ENCODE peak calls at places on chromosomes 1 and 21, in nine cellular contexts. One of them, this sample, is unnamed.

GRCh38 chr1:201169971-201170532 is 15.8 kb upstream of the TMEM9 start:
- DNase-seq in GM23248: no peak
- DNase-seq in kidney: no peak
- DNase-seq in small intestine: peak; percentile 42
- DNase-seq in left ventricle myocardium inferior: no peak
- DNase-seq in right lobe of liver: no peak
- DNase-seq in BE2C: no peak
- DNase-seq in aorta: no peak
- DNase-seq in endodermal cell: no peak
- DNase-seq in this sample: no peak

GRCh38 chr1:1164701-1165451 is 8.8 kb upstream of the TTLL10 start:
- DNase-seq in GM23248: peak; percentile 34
- DNase-seq in kidney: peak; percentile 95
- DNase-seq in small intestine: peak; percentile 82
- DNase-seq in left ventricle myocardium inferior: no peak
- DNase-seq in right lobe of liver: no peak
- DNase-seq in BE2C: no peak
- DNase-seq in aorta: no peak
- DNase-seq in endodermal cell: peak; percentile 87
- DNase-seq in this sample: no peak

GRCh38 chr1:33435096-33435820 is 4.4 kb upstream of the PHC2 start:
- DNase-seq in GM23248: peak; percentile 89
- DNase-seq in kidney: no peak
- DNase-seq in small intestine: no peak
- DNase-seq in left ventricle myocardium inferior: no peak
- DNase-seq in right lobe of liver: no peak
- DNase-seq in BE2C: no peak
- DNase-seq in aorta: no peak
- DNase-seq in endodermal cell: no peak
- DNase-seq in this sample: no peak

GRCh38 chr1:36285450-36286101 is 20.6 kb upstream of the SH3D21 start:
- DNase-seq in GM23248: peak; percentile 92
- DNase-seq in kidney: no peak
- DNase-seq in small intestine: peak; percentile 82
- DNase-seq in left ventricle myocardium inferior: no peak
- DNase-seq in right lobe of liver: no peak
- DNase-seq in BE2C: peak; percentile 57
- DNase-seq in aorta: no peak
- DNase-seq in endodermal cell: peak; percentile 73
- DNase-seq in this sample: peak; percentile 26

GRCh38 chr1:47196622-47197021 is 6.8 kb upstream of the PDZK1IP1 start:
- DNase-seq in GM23248: no peak
- DNase-seq in kidney: no peak
- DNase-seq in small intestine: no peak
- DNase-seq in left ventricle myocardium inferior: no peak
- DNase-seq in right lobe of liver: no peak
- DNase-seq in BE2C: no peak
- DNase-seq in aorta: peak; percentile 71
- DNase-seq in endodermal cell: peak; percentile 71
- DNase-seq in this sample: no peak

GRCh38 chr1:14055442-14056225 is 355.6 kb downstream of the PRDM2 start:
- DNase-seq in GM23248: peak; percentile 35
- DNase-seq in kidney: no peak
- DNase-seq in small intestine: peak; percentile 66
- DNase-seq in left ventricle myocardium inferior: no peak
- DNase-seq in right lobe of liver: no peak
- DNase-seq in BE2C: no peak
- DNase-seq in aorta: no peak
- DNase-seq in endodermal cell: no peak
- DNase-seq in this sample: no peak

GRCh38 chr1:59225594-59225993 is 71.3 kb upstream of the FGGY start:
- DNase-seq in GM23248: no peak
- DNase-seq in kidney: no peak
- DNase-seq in small intestine: no peak
- DNase-seq in left ventricle myocardium inferior: no peak
- DNase-seq in right lobe of liver: no peak
- DNase-seq in BE2C: no peak
- DNase-seq in aorta: no peak
- DNase-seq in endodermal cell: no peak
- DNase-seq in this sample: no peak

GRCh38 chr1:20339811-20340457 is 49.3 kb downstream of the VWA5B1 start:
- DNase-seq in GM23248: peak; percentile 23
- DNase-seq in kidney: peak; percentile 26
- DNase-seq in small intestine: no peak
- DNase-seq in left ventricle myocardium inferior: no peak
- DNase-seq in right lobe of liver: no peak
- DNase-seq in BE2C: peak; percentile 15
- DNase-seq in aorta: peak; percentile 32
- DNase-seq in endodermal cell: peak; percentile 65
- DNase-seq in this sample: no peak

GRCh38 chr21:20739421-20739820 is 258.8 kb upstream of the NCAM2 start:
- DNase-seq in GM23248: no peak
- DNase-seq in kidney: no peak
- DNase-seq in small intestine: no peak
- DNase-seq in left ventricle myocardium inferior: no peak
- DNase-seq in right lobe of liver: no peak
- DNase-seq in BE2C: peak; percentile 30
- DNase-seq in aorta: no peak
- DNase-seq in endodermal cell: peak; percentile 75
- DNase-seq in this sample: no peak

GRCh38 chr1:35594005-35594760 is 21.1 kb downstream of the TFAP2E start:
- DNase-seq in GM23248: no peak
- DNase-seq in kidney: no peak
- DNase-seq in small intestine: no peak
- DNase-seq in left ventricle myocardium inferior: no peak
- DNase-seq in right lobe of liver: no peak
- DNase-seq in BE2C: no peak
- DNase-seq in aorta: peak; percentile 62
- DNase-seq in endodermal cell: no peak
- DNase-seq in this sample: no peak

GRCh38 chr21:27061783-27062182 is 94.9 kb upstream of the ADAMTS5 start:
- DNase-seq in GM23248: no peak
- DNase-seq in kidney: no peak
- DNase-seq in small intestine: no peak
- DNase-seq in left ventricle myocardium inferior: no peak
- DNase-seq in right lobe of liver: no peak
- DNase-seq in BE2C: no peak
- DNase-seq in aorta: no peak
- DNase-seq in endodermal cell: no peak
- DNase-seq in this sample: no peak

GRCh38 chr1:108107658-108108057 is 92.5 kb downstream of the SLC25A24 start:
- DNase-seq in GM23248: peak; percentile 88
- DNase-seq in kidney: no peak
- DNase-seq in small intestine: no peak
- DNase-seq in left ventricle myocardium inferior: no peak
- DNase-seq in right lobe of liver: no peak
- DNase-seq in BE2C: no peak
- DNase-seq in aorta: no peak
- DNase-seq in endodermal cell: no peak
- DNase-seq in this sample: no peak

GRCh38 chr1:19044975-19045831 is 88.7 kb upstream of the IFFO2 start:
- DNase-seq in GM23248: peak; percentile 41
- DNase-seq in kidney: peak; percentile 68
- DNase-seq in small intestine: no peak
- DNase-seq in left ventricle myocardium inferior: no peak
- DNase-seq in right lobe of liver: peak; percentile 48
- DNase-seq in BE2C: no peak
- DNase-seq in aorta: peak; percentile 81
- DNase-seq in endodermal cell: peak; percentile 39
- DNase-seq in this sample: no peak

DNA sequence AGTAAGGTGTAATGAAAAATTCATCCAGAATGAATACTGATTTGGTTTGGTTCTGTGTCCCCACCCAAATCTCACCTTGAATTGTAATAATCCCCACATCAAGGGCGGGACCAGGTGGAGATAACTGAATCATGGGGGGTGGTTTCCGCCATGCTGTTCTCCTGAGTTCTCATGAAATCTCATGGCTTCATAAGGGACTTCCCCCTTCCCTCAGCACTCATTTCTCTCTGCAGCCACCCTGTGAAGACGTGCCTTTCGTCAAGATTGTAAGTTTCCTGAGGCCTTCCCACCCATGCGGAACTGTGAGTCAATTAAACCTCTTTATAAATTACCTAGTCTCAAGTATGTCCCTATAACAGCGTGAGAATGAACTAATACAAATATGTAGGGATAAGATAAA is 5.5 kb upstream of the SYNJ1 start:
- DNase-seq in GM23248: no peak
- DNase-seq in kidney: no peak
- DNase-seq in small intestine: no peak
- DNase-seq in left ventricle myocardium inferior: no peak
- DNase-seq in right lobe of liver: no peak
- DNase-seq in BE2C: no peak
- DNase-seq in aorta: no peak
- DNase-seq in endodermal cell: no peak
- DNase-seq in this sample: no peak
- H3K36me3 ChIP-seq in GM23248: peaks cover 19% of the 10 kb centered on the region
- H3K36me3 ChIP-seq in kidney: peaks cover 13% of the 10 kb centered on the region
- H3K36me3 ChIP-seq in small intestine: peaks cover 2% of the 10 kb centered on the region
- H3K36me3 ChIP-seq in left ventricle myocardium inferior: peaks cover 46% of the 10 kb centered on the region
- H3K36me3 ChIP-seq in right lobe of liver: peaks cover 33% of the 10 kb centered on the region
- H3K36me3 ChIP-seq in BE2C: peaks cover 56% of the 10 kb centered on the region
- H3K36me3 ChIP-seq in aorta: no peaks in the 10 kb centered on the region
- H3K36me3 ChIP-seq in endodermal cell: peaks cover 54% of the 10 kb centered on the region
- H3K36me3 ChIP-seq in this sample: no peaks in the 10 kb centered on the region

DNA sequence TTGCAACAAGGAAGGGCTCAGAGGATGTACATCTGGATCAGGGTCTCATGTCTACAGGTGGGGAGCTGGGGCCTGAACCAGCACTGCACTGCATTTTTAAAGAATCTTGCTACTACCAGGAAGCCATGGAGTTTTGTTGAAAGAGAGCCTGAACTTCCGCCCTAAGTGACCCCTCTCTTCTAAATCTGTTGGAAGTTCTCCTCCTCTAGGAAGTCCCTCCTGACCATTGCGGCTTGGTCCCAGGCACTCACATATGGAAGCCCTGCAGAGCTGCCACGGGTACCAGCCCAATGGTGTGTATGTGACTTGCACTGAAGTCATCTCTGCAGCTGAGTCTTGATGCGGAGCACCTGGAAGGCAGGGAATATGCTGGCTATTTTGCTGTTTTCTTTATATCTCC is 192.0 kb upstream of the GALNT2 start:
- DNase-seq in GM23248: no peak
- DNase-seq in kidney: no peak
- DNase-seq in small intestine: no peak
- DNase-seq in left ventricle myocardium inferior: no peak
- DNase-seq in right lobe of liver: no peak
- DNase-seq in BE2C: no peak
- DNase-seq in aorta: no peak
- DNase-seq in endodermal cell: no peak
- DNase-seq in this sample: no peak
- H3K4me1 ChIP-seq in GM23248: no peaks in the 10 kb centered on the region
- H3K4me1 ChIP-seq in kidney: no peaks in the 10 kb centered on the region
- H3K4me1 ChIP-seq in small intestine: no peaks in the 10 kb centered on the region
- H3K4me1 ChIP-seq in left ventricle myocardium inferior: peaks cover 13% of the 10 kb centered on the region
- H3K4me1 ChIP-seq in right lobe of liver: no peaks in the 10 kb centered on the region
- H3K4me1 ChIP-seq in BE2C: no peaks in the 10 kb centered on the region
- H3K4me1 ChIP-seq in aorta: peaks cover 3% of the 10 kb centered on the region
- H3K4me1 ChIP-seq in endodermal cell: no peaks in the 10 kb centered on the region
- H3K4me1 ChIP-seq in this sample: no peaks in the 10 kb centered on the region

GRCh38 chr21:40136571-40136970 is 269.3 kb downstream of the PCP4 start:
- DNase-seq in GM23248: no peak
- DNase-seq in kidney: no peak
- DNase-seq in small intestine: no peak
- DNase-seq in left ventricle myocardium inferior: no peak
- DNase-seq in right lobe of liver: no peak
- DNase-seq in BE2C: no peak
- DNase-seq in aorta: no peak
- DNase-seq in endodermal cell: no peak
- DNase-seq in this sample: no peak

GRCh38 chr21:40130476-40130875 is 263.2 kb downstream of the PCP4 start:
- DNase-seq in GM23248: no peak
- DNase-seq in kidney: no peak
- DNase-seq in small intestine: no peak
- DNase-seq in left ventricle myocardium inferior: no peak
- DNase-seq in right lobe of liver: no peak
- DNase-seq in BE2C: no peak
- DNase-seq in aorta: no peak
- DNase-seq in endodermal cell: no peak
- DNase-seq in this sample: no peak

GRCh38 chr21:40139636-40140035 is 272.4 kb downstream of the PCP4 start:
- DNase-seq in GM23248: no peak
- DNase-seq in kidney: no peak
- DNase-seq in small intestine: no peak
- DNase-seq in left ventricle myocardium inferior: no peak
- DNase-seq in right lobe of liver: no peak
- DNase-seq in BE2C: no peak
- DNase-seq in aorta: no peak
- DNase-seq in endodermal cell: no peak
- DNase-seq in this sample: no peak

GRCh38 chr21:40129809-40130208 is 262.6 kb downstream of the PCP4 start:
- DNase-seq in GM23248: no peak
- DNase-seq in kidney: no peak
- DNase-seq in small intestine: peak; percentile 12
- DNase-seq in left ventricle myocardium inferior: no peak
- DNase-seq in right lobe of liver: no peak
- DNase-seq in BE2C: no peak
- DNase-seq in aorta: no peak
- DNase-seq in endodermal cell: no peak
- DNase-seq in this sample: no peak

DNA sequence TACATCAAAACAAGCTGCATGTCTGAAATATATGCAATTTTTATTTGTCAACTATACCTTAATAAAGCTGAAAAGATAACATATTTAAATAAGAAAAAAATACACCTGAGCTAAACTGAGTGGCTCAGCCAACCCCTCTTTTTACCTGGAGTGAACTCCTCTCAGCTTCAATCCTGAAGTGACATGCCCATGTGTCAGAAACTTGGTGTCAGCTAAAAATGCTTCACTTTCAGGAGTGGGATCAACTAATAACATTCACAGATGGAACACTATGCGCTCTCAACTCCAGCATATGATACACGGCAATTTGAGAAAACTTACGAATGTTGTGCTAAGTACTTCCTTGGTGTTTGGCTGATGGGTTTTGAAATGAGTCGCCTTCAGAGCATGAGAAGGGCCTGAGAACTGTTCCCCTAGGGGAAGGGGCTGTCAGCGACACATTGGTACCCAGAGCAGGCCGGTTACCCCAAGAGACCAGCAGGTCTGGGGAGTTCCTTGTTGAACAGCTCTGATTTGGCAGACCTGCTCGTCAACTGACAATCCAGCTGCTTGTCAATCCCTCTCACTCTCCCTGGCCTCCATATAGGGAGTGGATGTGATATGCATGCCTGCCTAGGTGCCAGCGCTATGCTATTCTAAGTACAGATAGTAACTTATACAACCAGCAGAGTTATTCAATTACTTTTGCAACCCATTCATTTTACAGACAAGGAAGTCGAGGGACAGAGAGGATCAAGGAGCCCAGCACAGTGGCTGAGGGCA is 267.7 kb downstream of the PCP4 start:
- DNase-seq in GM23248: no peak
- DNase-seq in kidney: no peak
- DNase-seq in small intestine: no peak
- DNase-seq in left ventricle myocardium inferior: no peak
- DNase-seq in right lobe of liver: no peak
- DNase-seq in BE2C: no peak
- DNase-seq in aorta: no peak
- DNase-seq in endodermal cell: no peak
- DNase-seq in this sample: no peak
- H3K9me3 ChIP-seq in GM23248: no peaks in the 10 kb centered on the region
- H3K9me3 ChIP-seq in kidney: peaks cover 4% of the 10 kb centered on the region
- H3K9me3 ChIP-seq in small intestine: no peaks in the 10 kb centered on the region
- H3K9me3 ChIP-seq in left ventricle myocardium inferior: peaks cover 5% of the 10 kb centered on the region
- H3K9me3 ChIP-seq in right lobe of liver: no peaks in the 10 kb centered on the region
- H3K9me3 ChIP-seq in BE2C: peaks cover 4% of the 10 kb centered on the region
- H3K9me3 ChIP-seq in aorta: peaks cover 6% of the 10 kb centered on the region
- H3K9me3 ChIP-seq in endodermal cell: no peaks in the 10 kb centered on the region
- H3K9me3 ChIP-seq in this sample: no peaks in the 10 kb centered on the region

GRCh38 chr1:17040135-17040534 is 13.7 kb downstream of the SDHB start:
- DNase-seq in GM23248: no peak
- DNase-seq in kidney: no peak
- DNase-seq in small intestine: no peak
- DNase-seq in left ventricle myocardium inferior: no peak
- DNase-seq in right lobe of liver: no peak
- DNase-seq in BE2C: no peak
- DNase-seq in aorta: no peak
- DNase-seq in endodermal cell: no peak
- DNase-seq in this sample: no peak
- H3K36me3 ChIP-seq in GM23248: peaks cover 47% of the 10 kb centered on the region
- H3K36me3 ChIP-seq in kidney: peaks cover 27% of the 10 kb centered on the region
- H3K36me3 ChIP-seq in small intestine: peaks cover 15% of the 10 kb centered on the region
- H3K36me3 ChIP-seq in left ventricle myocardium inferior: peaks cover 73% of the 10 kb centered on the region
- H3K36me3 ChIP-seq in right lobe of liver: peaks cover 65% of the 10 kb centered on the region
- H3K36me3 ChIP-seq in BE2C: peaks cover 8% of the 10 kb centered on the region
- H3K36me3 ChIP-seq in aorta: peaks cover 3% of the 10 kb centered on the region
- H3K36me3 ChIP-seq in endodermal cell: peaks cover 61% of the 10 kb centered on the region
- H3K36me3 ChIP-seq in this sample: peaks cover 41% of the 10 kb centered on the region

This sample was measured in effector memory CD4-positive, alpha-beta T cell.